ENCODE peak calls at places on chromosomes 2 and 18, in five cellular contexts. D is K562, F is astrocyte, T is osteoblast, Z is HCT116. U is an unnamed sample. For H3K4me1, the result is how much of the 10 kb centered on the place peaks cover.

GRCh38 chr18:40782731-40783130 is 1172.3 kb upstream of the PIK3C3 start:
- DNase-seq in Z (no peak), D (no peak), T (no peak), F (no peak), U (no peak)

GRCh38 chr2:44135771-44136170 is 32.9 kb upstream of the PPM1B start:
- DNase-seq in Z (no peak), F (peak), T (peak), D (no peak), U (no peak)

GRCh38 chr2:50223643-50224042 is 808.3 kb downstream of the NRXN1 start:
- DNase-seq in Z (no peak), T (no peak), D (no peak), F (no peak), U (no peak)

GRCh38 chr18:77056399-77057015 is 76.1 kb downstream of the MBP start:
- DNase-seq in F (no peak), D (no peak), T (peak), Z (no peak), U (no peak)

GRCh38 chr2:88416016-88416663 is 36.4 kb downstream of the FOXI3 start:
- DNase-seq in T (no peak), F (no peak), D (no peak), Z (no peak), U (peak)

GRCh38 chr2:85457043-85457442 is 38.5 kb downstream of the SH2D6 start:
- DNase-seq in F (no peak), Z (no peak), T (no peak), D (no peak), U (no peak)

GRCh38 chr18:36419913-36420531 is 122.5 kb downstream of the FHOD3 start:
- DNase-seq in Z (peak), D (no peak), T (no peak), F (peak), U (no peak)

GRCh38 chr2:47046271-47046670 is 108.8 kb downstream of the STPG4 start:
- DNase-seq in D (no peak), T (no peak), Z (no peak), F (no peak), U (no peak)

GRCh38 chr2:219254590-219255219 is 987 bp upstream of the TUBA4A start:
- DNase-seq in T (peak), F (no peak), D (no peak), Z (no peak), U (no peak)

GRCh38 chr2:121455438-121455837 is 75.2 kb upstream of the RNU4ATAC start:
- DNase-seq in D (no peak), T (no peak), Z (no peak), F (no peak), U (no peak)

GRCh38 chr18:31270578-31270977 is 47.4 kb upstream of the DSG1 start:
- DNase-seq in D (no peak), Z (no peak), F (no peak), T (peak), U (no peak)

GRCh38 chr2:153940511-153940910 is 68.8 kb downstream of the GALNT13 start:
- DNase-seq in D (no peak), T (no peak), F (peak), Z (no peak), U (no peak)

GRCh38 chr2:216113572-216113971 is 4.4 kb downstream of the XRCC5 start:
- DNase-seq in F (no peak), D (no peak), T (no peak), Z (no peak), U (no peak)

GRCh38 chr2:168165418-168165817 is 82.0 kb downstream of the STK39 start:
- DNase-seq in F (peak), D (no peak), T (no peak), Z (no peak), U (no peak)

GRCh38 chr2:173831312-173832229 is 133.6 kb downstream of the SP3 start:
- DNase-seq in Z (no peak), D (no peak), T (peak), F (peak), U (no peak)

GRCh38 chr2:227194219-227194618 is 29.8 kb downstream of the COL4A3 start:
- DNase-seq in Z (no peak), T (peak), F (no peak), D (no peak), U (no peak)

GRCh38 chr2:41867553-41867952 is 180.3 kb upstream of the PKDCC start:
- DNase-seq in D (no peak), F (no peak), T (peak), Z (no peak), U (no peak)

GRCh38 chr2:143685439-143686078 is 556.3 kb downstream of the ARHGAP15 start:
- DNase-seq in F (no peak), T (no peak), Z (no peak), D (no peak), U (no peak)

GRCh38 chr2:179412116-179412515 is 147.5 kb upstream of the SESTD1 start:
- DNase-seq in T (no peak), Z (no peak), F (peak), D (no peak), U (no peak)

GRCh38 chr2:101002562-101003277 is 631 bp downstream of the RPL31 start:
- DNase-seq in D (peak), F (no peak), Z (no peak), T (no peak), U (no peak)

GRCh38 chr2:197339496-197340220 is 29.1 kb upstream of the ANKRD44 start:
- DNase-seq in Z (no peak), D (no peak), F (no peak), T (no peak), U (no peak)

GRCh38 chr18:63342206-63342605 is 22.6 kb upstream of the BCL2 start:
- DNase-seq in F (no peak), T (no peak), Z (no peak), D (peak), U (no peak)

GRCh38 chr2:176562359-176563043 is 293.3 kb downstream of the MTX2 start:
- DNase-seq in Z (no peak), D (no peak), F (peak), T (peak), U (no peak)

GRCh38 chr2:43460141-43460540 is 135.7 kb downstream of the THADA start:
- DNase-seq in Z (no peak), F (no peak), D (no peak), T (no peak), U (no peak)

GRCh38 chr18:21820035-21820810 is 79.6 kb downstream of the MIB1 start:
- DNase-seq in D (peak), F (peak), Z (peak), T (peak), U (no peak)

GRCh38 chr2:196696423-196697073 is 57.0 kb downstream of the CCDC150 start:
- DNase-seq in Z (peak), T (peak), D (peak), F (peak), U (no peak)

GRCh38 chr2:240915526-240916335 is 9.6 kb downstream of the CROCC2 start:
- DNase-seq in Z (no peak), T (peak), D (no peak), F (no peak), U (no peak)

DNA sequence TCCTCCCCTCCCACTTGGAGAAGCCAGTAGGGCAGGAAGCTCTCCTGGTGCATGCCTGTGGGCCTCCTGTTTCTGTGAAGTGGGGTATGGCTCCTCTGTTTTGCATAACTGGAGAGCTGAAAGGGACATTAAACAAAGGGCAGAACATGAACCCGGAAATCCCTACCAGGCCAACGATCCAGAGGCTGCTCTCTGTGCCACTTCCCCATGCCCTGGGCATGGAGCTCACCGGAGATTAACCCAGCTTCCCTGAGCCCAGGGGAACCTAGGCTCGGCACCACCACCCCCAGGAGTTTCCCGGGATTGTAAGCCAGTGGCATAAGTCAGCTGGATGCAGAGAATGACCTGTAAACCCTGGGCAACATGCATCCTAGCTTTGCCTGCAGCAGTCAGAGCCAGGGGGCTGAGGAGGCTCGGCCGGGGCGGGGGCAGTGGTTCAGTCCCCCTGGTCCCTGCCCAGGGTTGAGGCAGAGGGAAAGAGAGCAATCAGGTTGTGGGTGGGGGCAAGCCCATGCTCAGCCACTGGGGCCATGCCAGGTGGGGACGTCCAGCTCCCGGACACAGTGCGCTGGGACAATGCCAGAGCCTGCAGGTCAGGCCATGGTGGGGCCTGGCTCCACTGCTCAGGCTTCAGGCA is 49.5 kb downstream of the TIMM21 start:
- DNase-seq in Z (no peak), T (no peak), D (no peak), F (no peak), U (no peak)
- H3K27ac ChIP-seq in Z (no peak), T (no peak), D (no peak), F (no peak), U (no peak)

GRCh38 chr2:39411186-39411944 is 25.7 kb downstream of the MAP4K3 start:
- DNase-seq in T (no peak), F (peak), Z (peak), D (no peak), U (no peak)

GRCh38 chr2:39407516-39408296 is 29.4 kb downstream of the MAP4K3 start:
- DNase-seq in F (no peak), Z (no peak), T (no peak), D (no peak), U (no peak)

GRCh38 chr2:39408351-39409136 is 28.5 kb downstream of the MAP4K3 start:
- DNase-seq in D (no peak), F (no peak), Z (no peak), T (no peak), U (no peak)

GRCh38 chr2:39413063-39413722 is 23.9 kb downstream of the MAP4K3 start:
- DNase-seq in F (no peak), T (no peak), Z (no peak), D (no peak), U (no peak)

DNA sequence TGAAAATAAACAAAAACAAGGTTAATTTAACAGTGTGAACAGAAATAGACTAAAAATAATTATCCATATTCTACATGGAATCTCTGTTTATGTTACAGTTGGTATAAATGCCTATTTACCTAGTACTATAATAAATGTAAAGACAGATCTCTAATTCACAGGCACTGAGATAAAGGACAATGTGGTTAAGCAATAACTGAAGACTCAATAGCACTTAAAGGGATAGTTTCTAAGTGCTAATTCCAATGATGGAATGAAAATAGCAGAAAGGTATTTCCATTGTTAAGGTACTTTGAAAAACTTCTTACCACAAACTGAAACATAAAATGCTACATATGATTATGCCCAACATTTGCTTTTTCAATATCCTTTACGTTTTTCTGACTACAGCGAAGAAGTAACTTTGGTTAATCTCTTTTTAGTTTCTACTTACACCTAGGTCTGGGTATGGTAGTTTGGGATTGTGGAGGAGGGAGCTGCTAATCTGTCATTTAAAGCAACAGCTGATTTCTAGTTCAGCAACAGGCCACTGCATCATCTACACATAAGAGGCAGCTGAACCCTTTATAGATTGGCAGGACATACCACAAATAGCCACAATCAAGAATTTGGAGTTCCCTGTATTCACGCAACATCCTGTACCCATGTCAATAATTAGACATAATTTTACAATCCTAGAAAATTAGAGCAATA is 27.2 kb downstream of the MAP4K3 start:
- DNase-seq in T (no peak), F (no peak), Z (no peak), D (no peak), U (no peak)
- H3K4me1 ChIP-seq in T (under half), F (under half), Z (under half), D (under half), U (under half)

GRCh38 chr2:17729880-17730279 is 23.7 kb downstream of the SMC6 start:
- DNase-seq in D (no peak), Z (no peak), T (no peak), F (no peak), U (no peak)

GRCh38 chr2:17736989-17737388 is 16.6 kb downstream of the SMC6 start:
- DNase-seq in Z (no peak), T (no peak), D (no peak), F (peak), U (no peak)

GRCh38 chr2:17728210-17728609 is 25.4 kb downstream of the SMC6 start:
- DNase-seq in F (no peak), T (no peak), D (no peak), Z (no peak), U (no peak)

GRCh38 chr2:17735864-17736263 is 17.7 kb downstream of the SMC6 start:
- DNase-seq in Z (no peak), T (no peak), D (no peak), F (no peak), U (no peak)

GRCh38 chr2:17733650-17734049 is 20.0 kb downstream of the SMC6 start:
- DNase-seq in Z (no peak), F (no peak), T (no peak), D (no peak), U (no peak)
- H3K4me3 ChIP-seq in Z (no peak), F (no peak), T (no peak), D (no peak), U (no peak)

GRCh38 chr2:105778344-105778607 is 33.6 kb downstream of the NCK2 start:
- DNase-seq in F (no peak), Z (no peak), T (no peak), D (no peak), U (no peak)
- H3K27ac ChIP-seq in F (no peak), Z (no peak), T (no peak), D (no peak), U (no peak)

GRCh38 chr2:10400978-10401951 is 46.9 kb downstream of the ODC1 start:
- DNase-seq in F (no peak), D (no peak), T (no peak), Z (no peak), U (no peak)

GRCh38 chr2:10405441-10405840 is 42.7 kb downstream of the ODC1 start:
- DNase-seq in F (peak), T (peak), D (no peak), Z (no peak), U (no peak)

GRCh38 chr2:10400568-10400977 is 47.6 kb downstream of the ODC1 start:
- DNase-seq in Z (no peak), T (peak), D (no peak), F (no peak), U (no peak)

GRCh38 chr2:10404324-10405143 is 43.6 kb downstream of the ODC1 start:
- DNase-seq in T (peak), D (no peak), F (no peak), Z (no peak), U (no peak)

GRCh38 chr2:10402652-10403215 is 45.4 kb downstream of the ODC1 start:
- DNase-seq in D (no peak), Z (no peak), F (no peak), T (no peak), U (no peak)
- H3K4me1 ChIP-seq in D (under half), Z (half or more), F (under half), T (half or more), U (under half)

GRCh38 chr2:127525692-127526141 is 572 bp downstream of the IWS1 start:
- DNase-seq in D (peak), F (peak), Z (no peak), T (no peak), U (no peak)
- H3K4me3 ChIP-seq in D (peak), F (peak), Z (peak), T (peak), U (peak)

DNA sequence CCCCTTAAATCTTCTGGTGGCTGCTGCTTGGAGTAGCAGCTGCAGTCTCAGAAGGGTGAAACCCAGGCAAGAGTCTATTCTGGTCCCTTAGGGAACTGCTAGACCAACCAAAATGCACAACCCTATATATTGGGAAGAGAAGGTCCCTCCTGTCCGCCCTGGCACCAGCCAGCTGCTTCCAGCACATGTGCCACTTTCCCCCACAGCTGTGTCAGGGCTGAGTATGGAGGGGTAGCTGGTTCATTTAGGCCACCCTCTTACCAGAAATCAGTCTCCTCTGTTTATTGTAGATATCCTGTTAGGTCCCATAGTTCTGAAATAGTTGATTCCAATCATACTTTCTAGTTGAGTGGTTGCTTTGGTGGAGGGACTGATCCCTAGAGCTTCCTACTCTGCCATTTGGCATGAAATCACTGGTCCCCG is 68.9 kb downstream of the BIRC6 start:
- DNase-seq in F (peak), Z (no peak), T (peak), D (no peak), U (no peak)
- H3K27ac ChIP-seq in F (peak), Z (no peak), T (peak), D (no peak), U (no peak)

GRCh38 chr2:25315316-25315680 is 26.4 kb downstream of the DNMT3A start:
- DNase-seq in T (no peak), D (no peak), F (no peak), Z (no peak), U (no peak)
- H3K4me1 ChIP-seq in T (under half), D (under half), F (under half), Z (under half), U (under half)

GRCh38 chr18:79395308-79395640 is 456 bp upstream of the NFATC1 start:
- DNase-seq in F (no peak), T (peak), D (no peak), Z (no peak), U (no peak)
- H3K4me3 ChIP-seq in F (no peak), T (no peak), D (no peak), Z (peak), U (no peak)

U was measured in iPS DF 6.9.